ENCODE peak calls at places on chromosomes 2 and 18, in eight cellular contexts. One of them, this sample, is unnamed.

GRCh38 chr2:189751080-189751658 is 11.4 kb downstream of the OSGEPL1 start:
- DNase-seq in brain microvascular endothelial cell: peak; percentile 47
- DNase-seq in foreskin keratinocyte: peak; percentile 11
- DNase-seq in astrocyte of the cerebellum: peak; percentile 2
- DNase-seq in upper lobe of right lung: no peak
- DNase-seq in mesothelial cell of epicardium: no peak
- DNase-seq in gastrocnemius medialis: no peak
- DNase-seq in endothelial cell: peak; percentile 41
- DNase-seq in this sample: no peak

GRCh38 chr2:197677483-197677882 is 2.1 kb upstream of the RFTN2 start:
- DNase-seq in brain microvascular endothelial cell: peak; percentile 39
- DNase-seq in foreskin keratinocyte: no peak
- DNase-seq in astrocyte of the cerebellum: no peak
- DNase-seq in upper lobe of right lung: no peak
- DNase-seq in mesothelial cell of epicardium: no peak
- DNase-seq in gastrocnemius medialis: no peak
- DNase-seq in endothelial cell: no peak
- DNase-seq in this sample: no peak

GRCh38 chr2:43022896-43023295 is 203.5 kb downstream of the ZFP36L2 start:
- DNase-seq in brain microvascular endothelial cell: no peak
- DNase-seq in foreskin keratinocyte: no peak
- DNase-seq in astrocyte of the cerebellum: no peak
- DNase-seq in upper lobe of right lung: no peak
- DNase-seq in mesothelial cell of epicardium: no peak
- DNase-seq in gastrocnemius medialis: no peak
- DNase-seq in endothelial cell: no peak
- DNase-seq in this sample: no peak

GRCh38 chr2:86672027-86672545 is 48.0 kb upstream of the RMND5A start:
- DNase-seq in brain microvascular endothelial cell: no peak
- DNase-seq in foreskin keratinocyte: no peak
- DNase-seq in astrocyte of the cerebellum: no peak
- DNase-seq in upper lobe of right lung: no peak
- DNase-seq in mesothelial cell of epicardium: no peak
- DNase-seq in gastrocnemius medialis: no peak
- DNase-seq in endothelial cell: no peak
- DNase-seq in this sample: no peak

GRCh38 chr2:111039984-111040383 is 80.7 kb upstream of the BCL2L11 start:
- DNase-seq in brain microvascular endothelial cell: no peak
- DNase-seq in foreskin keratinocyte: no peak
- DNase-seq in astrocyte of the cerebellum: no peak
- DNase-seq in upper lobe of right lung: no peak
- DNase-seq in mesothelial cell of epicardium: no peak
- DNase-seq in gastrocnemius medialis: no peak
- DNase-seq in endothelial cell: no peak
- DNase-seq in this sample: no peak

GRCh38 chr2:73176881-73177644 is 25.3 kb upstream of the NOTO start:
- DNase-seq in brain microvascular endothelial cell: peak; percentile 76
- DNase-seq in foreskin keratinocyte: peak; percentile 14
- DNase-seq in astrocyte of the cerebellum: peak; percentile 57
- DNase-seq in upper lobe of right lung: peak; percentile 95
- DNase-seq in mesothelial cell of epicardium: peak; percentile 96
- DNase-seq in gastrocnemius medialis: peak; percentile 77
- DNase-seq in endothelial cell: peak; percentile 98
- DNase-seq in this sample: no peak

GRCh38 chr2:104844813-104845551 is 8.9 kb upstream of the POU3F3 start:
- DNase-seq in brain microvascular endothelial cell: no peak
- DNase-seq in foreskin keratinocyte: no peak
- DNase-seq in astrocyte of the cerebellum: no peak
- DNase-seq in upper lobe of right lung: no peak
- DNase-seq in mesothelial cell of epicardium: no peak
- DNase-seq in gastrocnemius medialis: no peak
- DNase-seq in endothelial cell: no peak
- DNase-seq in this sample: no peak

GRCh38 chr2:207256476-207257207 is 90.9 kb upstream of the KLF7 start:
- DNase-seq in brain microvascular endothelial cell: peak; percentile 72
- DNase-seq in foreskin keratinocyte: no peak
- DNase-seq in astrocyte of the cerebellum: no peak
- DNase-seq in upper lobe of right lung: no peak
- DNase-seq in mesothelial cell of epicardium: no peak
- DNase-seq in gastrocnemius medialis: no peak
- DNase-seq in endothelial cell: no peak
- DNase-seq in this sample: no peak

GRCh38 chr2:207503234-207503633 is 26.5 kb upstream of the CREB1 start:
- DNase-seq in brain microvascular endothelial cell: peak; percentile 88
- DNase-seq in foreskin keratinocyte: no peak
- DNase-seq in astrocyte of the cerebellum: no peak
- DNase-seq in upper lobe of right lung: no peak
- DNase-seq in mesothelial cell of epicardium: no peak
- DNase-seq in gastrocnemius medialis: no peak
- DNase-seq in endothelial cell: no peak
- DNase-seq in this sample: no peak

GRCh38 chr2:175575346-175576258 is 394.1 kb upstream of the ATP5MC3 start:
- DNase-seq in brain microvascular endothelial cell: no peak
- DNase-seq in foreskin keratinocyte: no peak
- DNase-seq in astrocyte of the cerebellum: no peak
- DNase-seq in upper lobe of right lung: no peak
- DNase-seq in mesothelial cell of epicardium: no peak
- DNase-seq in gastrocnemius medialis: no peak
- DNase-seq in endothelial cell: no peak
- DNase-seq in this sample: peak; percentile 41

GRCh38 chr2:214808961-214809750 is at the start of gene BARD1:
- DNase-seq in brain microvascular endothelial cell: peak; percentile 58
- DNase-seq in foreskin keratinocyte: peak; percentile 28
- DNase-seq in astrocyte of the cerebellum: peak; percentile 27
- DNase-seq in upper lobe of right lung: peak; percentile 78
- DNase-seq in mesothelial cell of epicardium: peak; percentile 70
- DNase-seq in gastrocnemius medialis: peak; percentile 35
- DNase-seq in endothelial cell: peak; percentile 32
- DNase-seq in this sample: peak; percentile 46

GRCh38 chr2:95051636-95052035 is 26.1 kb downstream of the MAL start:
- DNase-seq in brain microvascular endothelial cell: no peak
- DNase-seq in foreskin keratinocyte: no peak
- DNase-seq in astrocyte of the cerebellum: no peak
- DNase-seq in upper lobe of right lung: no peak
- DNase-seq in mesothelial cell of epicardium: no peak
- DNase-seq in gastrocnemius medialis: no peak
- DNase-seq in endothelial cell: no peak
- DNase-seq in this sample: no peak

GRCh38 chr2:10547011-10547410 is 98.9 kb upstream of the ODC1 start:
- DNase-seq in brain microvascular endothelial cell: peak; percentile 21
- DNase-seq in foreskin keratinocyte: peak; percentile 79
- DNase-seq in astrocyte of the cerebellum: no peak
- DNase-seq in upper lobe of right lung: no peak
- DNase-seq in mesothelial cell of epicardium: no peak
- DNase-seq in gastrocnemius medialis: no peak
- DNase-seq in endothelial cell: no peak
- DNase-seq in this sample: no peak

GRCh38 chr2:105857076-105857740 is 112.5 kb downstream of the NCK2 start:
- DNase-seq in brain microvascular endothelial cell: no peak
- DNase-seq in foreskin keratinocyte: no peak
- DNase-seq in astrocyte of the cerebellum: no peak
- DNase-seq in upper lobe of right lung: no peak
- DNase-seq in mesothelial cell of epicardium: no peak
- DNase-seq in gastrocnemius medialis: peak; percentile 32
- DNase-seq in endothelial cell: no peak
- DNase-seq in this sample: no peak

GRCh38 chr2:175003875-175004729 is 1.1 kb downstream of the CHN1 start:
- DNase-seq in brain microvascular endothelial cell: no peak
- DNase-seq in foreskin keratinocyte: no peak
- DNase-seq in astrocyte of the cerebellum: no peak
- DNase-seq in upper lobe of right lung: no peak
- DNase-seq in mesothelial cell of epicardium: no peak
- DNase-seq in gastrocnemius medialis: no peak
- DNase-seq in endothelial cell: peak; percentile 47
- DNase-seq in this sample: no peak

GRCh38 chr2:69601179-69601612 is 42.3 kb downstream of the AAK1 start:
- DNase-seq in brain microvascular endothelial cell: peak; percentile 93
- DNase-seq in foreskin keratinocyte: peak; percentile 66
- DNase-seq in astrocyte of the cerebellum: no peak
- DNase-seq in upper lobe of right lung: no peak
- DNase-seq in mesothelial cell of epicardium: no peak
- DNase-seq in gastrocnemius medialis: no peak
- DNase-seq in endothelial cell: no peak
- DNase-seq in this sample: no peak

GRCh38 chr2:210199854-210200253 is 25.4 kb downstream of the ACADL start:
- DNase-seq in brain microvascular endothelial cell: no peak
- DNase-seq in foreskin keratinocyte: no peak
- DNase-seq in astrocyte of the cerebellum: no peak
- DNase-seq in upper lobe of right lung: no peak
- DNase-seq in mesothelial cell of epicardium: no peak
- DNase-seq in gastrocnemius medialis: no peak
- DNase-seq in endothelial cell: no peak
- DNase-seq in this sample: no peak

GRCh38 chr2:45169339-45170190 is 160.3 kb upstream of the SIX2 start:
- DNase-seq in brain microvascular endothelial cell: peak; percentile 17
- DNase-seq in foreskin keratinocyte: no peak
- DNase-seq in astrocyte of the cerebellum: no peak
- DNase-seq in upper lobe of right lung: peak; percentile 65
- DNase-seq in mesothelial cell of epicardium: peak; percentile 51
- DNase-seq in gastrocnemius medialis: no peak
- DNase-seq in endothelial cell: peak; percentile 78
- DNase-seq in this sample: no peak

GRCh38 chr2:98775146-98775988 is 44.4 kb upstream of the MGAT4A start:
- DNase-seq in brain microvascular endothelial cell: no peak
- DNase-seq in foreskin keratinocyte: no peak
- DNase-seq in astrocyte of the cerebellum: no peak
- DNase-seq in upper lobe of right lung: no peak
- DNase-seq in mesothelial cell of epicardium: no peak
- DNase-seq in gastrocnemius medialis: no peak
- DNase-seq in endothelial cell: no peak
- DNase-seq in this sample: no peak

DNA sequence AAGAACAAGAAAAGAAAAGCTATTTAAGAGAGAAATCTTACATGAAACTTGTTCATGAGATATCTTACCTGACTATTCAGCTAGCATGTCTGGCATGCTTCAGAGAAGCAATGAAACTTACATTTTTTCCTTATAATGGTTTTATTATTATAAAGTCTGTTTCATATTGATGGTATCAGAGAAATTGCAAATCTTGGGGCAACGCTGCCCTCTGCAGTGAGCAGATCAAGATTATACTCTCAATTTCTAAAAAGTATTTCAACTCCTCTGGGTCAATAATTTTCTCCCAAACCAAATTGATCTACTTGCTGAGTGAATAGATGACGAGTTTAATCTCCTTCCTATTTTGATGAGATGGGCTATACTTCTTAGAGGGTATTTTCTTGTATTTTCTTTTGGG is 235.6 kb downstream of the NUP35 start:
- DNase-seq in brain microvascular endothelial cell: peak; percentile 18
- DNase-seq in foreskin keratinocyte: no peak
- DNase-seq in astrocyte of the cerebellum: peak; percentile 9
- DNase-seq in upper lobe of right lung: no peak
- DNase-seq in mesothelial cell of epicardium: no peak
- DNase-seq in gastrocnemius medialis: no peak
- DNase-seq in endothelial cell: no peak
- DNase-seq in this sample: no peak
- TF ChIP-seq CTCF in brain microvascular endothelial cell: peak; percentile 55
- TF ChIP-seq CTCF in foreskin keratinocyte: peak; percentile 71
- TF ChIP-seq CTCF in astrocyte of the cerebellum: peak; percentile 51
- TF ChIP-seq CTCF in upper lobe of right lung: no peak
- TF ChIP-seq CTCF in mesothelial cell of epicardium: no peak
- TF ChIP-seq CTCF in gastrocnemius medialis: no peak
- TF ChIP-seq CTCF in endothelial cell: no peak
- TF ChIP-seq CTCF in this sample: no peak

GRCh38 chr2:220104871-220105351 is 477.5 kb downstream of the SLC4A3 start:
- DNase-seq in brain microvascular endothelial cell: peak; percentile 89
- DNase-seq in foreskin keratinocyte: peak; percentile 32
- DNase-seq in astrocyte of the cerebellum: peak; percentile 60
- DNase-seq in upper lobe of right lung: no peak
- DNase-seq in mesothelial cell of epicardium: no peak
- DNase-seq in gastrocnemius medialis: no peak
- DNase-seq in endothelial cell: peak; percentile 51
- DNase-seq in this sample: no peak
- TF ChIP-seq CTCF in brain microvascular endothelial cell: peak; percentile 79
- TF ChIP-seq CTCF in foreskin keratinocyte: peak; percentile 66
- TF ChIP-seq CTCF in astrocyte of the cerebellum: peak; percentile 55
- TF ChIP-seq CTCF in upper lobe of right lung: no peak
- TF ChIP-seq CTCF in mesothelial cell of epicardium: no peak
- TF ChIP-seq CTCF in gastrocnemius medialis: no peak
- TF ChIP-seq CTCF in endothelial cell: no peak
- TF ChIP-seq CTCF in this sample: no peak

DNA sequence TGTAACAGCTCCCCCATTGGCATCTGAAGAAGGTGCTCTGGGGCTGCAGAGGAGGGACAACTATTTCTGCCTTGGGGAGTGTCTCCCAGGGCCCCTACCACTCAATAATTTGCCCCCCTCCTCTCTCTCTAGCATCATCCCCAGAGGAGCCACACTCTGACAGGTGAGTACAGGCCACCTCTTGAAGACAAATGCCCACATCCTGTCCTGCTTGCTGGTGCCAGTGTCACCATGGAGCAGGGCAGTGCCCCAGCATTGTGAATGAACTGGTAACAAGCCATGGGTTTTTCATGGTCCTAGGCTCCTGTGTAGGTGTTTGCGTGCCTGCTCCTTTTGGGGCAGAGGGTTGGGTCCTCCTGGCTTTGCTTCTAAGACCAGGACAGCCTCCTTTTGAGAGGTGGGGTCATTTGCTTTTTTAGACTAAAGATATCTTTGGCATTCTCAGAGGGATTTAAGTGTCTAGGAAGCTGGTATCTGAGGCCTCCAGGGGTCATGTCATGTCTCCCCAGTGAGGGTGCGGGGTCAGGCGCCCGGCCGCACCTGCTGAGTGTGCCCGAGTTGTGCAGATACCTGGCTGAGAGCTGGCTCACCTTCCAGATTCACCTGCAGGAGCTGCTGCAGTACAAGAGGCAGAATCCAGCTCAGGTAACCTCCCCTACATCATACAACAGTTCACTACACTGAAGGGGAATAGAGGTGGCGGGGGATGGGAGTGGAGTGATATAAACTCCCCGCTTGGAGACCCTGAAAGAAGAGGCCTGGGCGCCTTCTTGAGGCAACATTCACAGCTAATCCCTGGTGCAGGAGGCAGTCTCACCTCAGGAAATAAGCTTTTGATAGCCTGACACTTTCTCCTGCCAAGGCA is 1.8 kb downstream of the RETREG2 start:
- DNase-seq in brain microvascular endothelial cell: no peak
- DNase-seq in foreskin keratinocyte: no peak
- DNase-seq in astrocyte of the cerebellum: no peak
- DNase-seq in upper lobe of right lung: no peak
- DNase-seq in mesothelial cell of epicardium: no peak
- DNase-seq in gastrocnemius medialis: no peak
- DNase-seq in endothelial cell: no peak
- DNase-seq in this sample: no peak
- TF ChIP-seq CTCF in brain microvascular endothelial cell: no peak
- TF ChIP-seq CTCF in foreskin keratinocyte: no peak
- TF ChIP-seq CTCF in astrocyte of the cerebellum: no peak
- TF ChIP-seq CTCF in upper lobe of right lung: no peak
- TF ChIP-seq CTCF in mesothelial cell of epicardium: no peak
- TF ChIP-seq CTCF in gastrocnemius medialis: no peak
- TF ChIP-seq CTCF in endothelial cell: no peak
- TF ChIP-seq CTCF in this sample: no peak

DNA sequence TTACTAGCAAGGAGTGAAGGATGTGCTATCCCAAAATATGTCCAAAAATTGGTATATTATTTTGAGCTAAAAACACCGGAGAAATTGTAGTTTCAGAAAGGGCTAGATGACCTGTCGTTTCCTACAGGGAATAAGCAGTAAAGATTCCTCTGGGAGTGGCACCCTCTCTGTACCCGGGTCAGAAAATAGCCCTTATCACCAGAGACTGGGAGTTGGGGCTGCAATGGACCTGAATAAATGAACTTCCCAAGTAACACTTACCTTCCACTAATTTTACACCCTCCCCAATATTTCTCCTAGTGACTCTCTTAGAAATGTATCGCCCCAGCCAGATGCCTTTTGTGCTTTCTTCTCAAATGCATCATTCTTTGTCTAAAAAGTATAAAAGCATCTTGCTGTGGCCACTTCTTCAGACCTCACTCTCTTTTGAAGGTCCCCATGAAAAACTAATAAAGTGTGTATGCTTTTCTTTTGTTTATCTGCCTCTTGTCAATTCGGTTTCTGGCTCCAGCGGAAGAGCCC is 734 bp upstream of the RMC1 start:
- DNase-seq in brain microvascular endothelial cell: no peak
- DNase-seq in foreskin keratinocyte: no peak
- DNase-seq in astrocyte of the cerebellum: no peak
- DNase-seq in upper lobe of right lung: no peak
- DNase-seq in mesothelial cell of epicardium: no peak
- DNase-seq in gastrocnemius medialis: no peak
- DNase-seq in endothelial cell: no peak
- DNase-seq in this sample: no peak
- TF ChIP-seq CTCF in brain microvascular endothelial cell: no peak
- TF ChIP-seq CTCF in foreskin keratinocyte: no peak
- TF ChIP-seq CTCF in astrocyte of the cerebellum: no peak
- TF ChIP-seq CTCF in upper lobe of right lung: no peak
- TF ChIP-seq CTCF in mesothelial cell of epicardium: no peak
- TF ChIP-seq CTCF in gastrocnemius medialis: no peak
- TF ChIP-seq CTCF in endothelial cell: no peak
- TF ChIP-seq CTCF in this sample: no peak

This sample was measured in GM12864.